ENCODE peak calls at places on chromosomes 2 and 18, in nine cellular contexts. One of them, this sample, is unnamed.

GRCh38 chr18:8705280-8705940 is at the start of gene MTCL1:
- DNase-seq in pancreas: peak
- DNase-seq in fibroblast of the aortic adventitia: peak
- DNase-seq in astrocyte of the spinal cord: peak
- DNase-seq in A549: peak
- DNase-seq in HCT116: no peak
- DNase-seq in IMR-90: no peak
- DNase-seq in activated CD8-positive, alpha-beta T cell treated with anti-CD3 and anti-CD28 coated beads for 36 hours: peak
- DNase-seq in GM06990: peak
- DNase-seq in this sample: peak

GRCh38 chr2:185668710-185669109 is 69.9 kb upstream of the FSIP2 start:
- DNase-seq in pancreas: no peak
- DNase-seq in fibroblast of the aortic adventitia: peak
- DNase-seq in astrocyte of the spinal cord: no peak
- DNase-seq in A549: no peak
- DNase-seq in HCT116: no peak
- DNase-seq in IMR-90: no peak
- DNase-seq in activated CD8-positive, alpha-beta T cell treated with anti-CD3 and anti-CD28 coated beads for 36 hours: no peak
- DNase-seq in GM06990: no peak
- DNase-seq in this sample: no peak

GRCh38 chr2:137231616-137232015 is 466.3 kb downstream of the THSD7B start:
- DNase-seq in pancreas: no peak
- DNase-seq in fibroblast of the aortic adventitia: no peak
- DNase-seq in astrocyte of the spinal cord: no peak
- DNase-seq in A549: no peak
- DNase-seq in HCT116: no peak
- DNase-seq in IMR-90: no peak
- DNase-seq in activated CD8-positive, alpha-beta T cell treated with anti-CD3 and anti-CD28 coated beads for 36 hours: no peak
- DNase-seq in GM06990: no peak
- DNase-seq in this sample: no peak

GRCh38 chr2:232219496-232219870 is 159.1 kb upstream of the ALPP start:
- DNase-seq in pancreas: no peak
- DNase-seq in fibroblast of the aortic adventitia: no peak
- DNase-seq in astrocyte of the spinal cord: no peak
- DNase-seq in A549: no peak
- DNase-seq in HCT116: no peak
- DNase-seq in IMR-90: no peak
- DNase-seq in activated CD8-positive, alpha-beta T cell treated with anti-CD3 and anti-CD28 coated beads for 36 hours: no peak
- DNase-seq in GM06990: no peak
- DNase-seq in this sample: no peak

GRCh38 chr18:65946777-65947176 is 196.0 kb downstream of the CDH7 start:
- DNase-seq in pancreas: no peak
- DNase-seq in fibroblast of the aortic adventitia: no peak
- DNase-seq in astrocyte of the spinal cord: no peak
- DNase-seq in A549: no peak
- DNase-seq in HCT116: no peak
- DNase-seq in IMR-90: no peak
- DNase-seq in activated CD8-positive, alpha-beta T cell treated with anti-CD3 and anti-CD28 coated beads for 36 hours: no peak
- DNase-seq in GM06990: no peak
- DNase-seq in this sample: no peak

GRCh38 chr18:23772327-23772920 is 83.2 kb downstream of the LAMA3 start:
- DNase-seq in pancreas: no peak
- DNase-seq in fibroblast of the aortic adventitia: no peak
- DNase-seq in astrocyte of the spinal cord: no peak
- DNase-seq in A549: no peak
- DNase-seq in HCT116: no peak
- DNase-seq in IMR-90: no peak
- DNase-seq in activated CD8-positive, alpha-beta T cell treated with anti-CD3 and anti-CD28 coated beads for 36 hours: no peak
- DNase-seq in GM06990: no peak
- DNase-seq in this sample: no peak

GRCh38 chr2:197628043-197628500 is 47.3 kb downstream of the RFTN2 start:
- DNase-seq in pancreas: no peak
- DNase-seq in fibroblast of the aortic adventitia: peak
- DNase-seq in astrocyte of the spinal cord: no peak
- DNase-seq in A549: no peak
- DNase-seq in HCT116: no peak
- DNase-seq in IMR-90: peak
- DNase-seq in activated CD8-positive, alpha-beta T cell treated with anti-CD3 and anti-CD28 coated beads for 36 hours: no peak
- DNase-seq in GM06990: peak
- DNase-seq in this sample: no peak

GRCh38 chr2:131034122-131035051 is 58.9 kb downstream of the FAM168B start:
- DNase-seq in pancreas: peak
- DNase-seq in fibroblast of the aortic adventitia: peak
- DNase-seq in astrocyte of the spinal cord: no peak
- DNase-seq in A549: no peak
- DNase-seq in HCT116: no peak
- DNase-seq in IMR-90: peak
- DNase-seq in activated CD8-positive, alpha-beta T cell treated with anti-CD3 and anti-CD28 coated beads for 36 hours: peak
- DNase-seq in GM06990: no peak
- DNase-seq in this sample: no peak

GRCh38 chr2:197201874-197202273 is 108.7 kb downstream of the ANKRD44 start:
- DNase-seq in pancreas: no peak
- DNase-seq in fibroblast of the aortic adventitia: no peak
- DNase-seq in astrocyte of the spinal cord: no peak
- DNase-seq in A549: no peak
- DNase-seq in HCT116: no peak
- DNase-seq in IMR-90: no peak
- DNase-seq in activated CD8-positive, alpha-beta T cell treated with anti-CD3 and anti-CD28 coated beads for 36 hours: no peak
- DNase-seq in GM06990: no peak
- DNase-seq in this sample: no peak

GRCh38 chr2:121801916-121802315 is 46.5 kb downstream of the TSN start:
- DNase-seq in pancreas: no peak
- DNase-seq in fibroblast of the aortic adventitia: no peak
- DNase-seq in astrocyte of the spinal cord: no peak
- DNase-seq in A549: no peak
- DNase-seq in HCT116: no peak
- DNase-seq in IMR-90: no peak
- DNase-seq in activated CD8-positive, alpha-beta T cell treated with anti-CD3 and anti-CD28 coated beads for 36 hours: no peak
- DNase-seq in GM06990: no peak
- DNase-seq in this sample: no peak

GRCh38 chr2:135212757-135213156 is 160.7 kb downstream of the RAB3GAP1 start:
- DNase-seq in pancreas: no peak
- DNase-seq in fibroblast of the aortic adventitia: peak
- DNase-seq in astrocyte of the spinal cord: peak
- DNase-seq in A549: no peak
- DNase-seq in HCT116: no peak
- DNase-seq in IMR-90: peak
- DNase-seq in activated CD8-positive, alpha-beta T cell treated with anti-CD3 and anti-CD28 coated beads for 36 hours: no peak
- DNase-seq in GM06990: no peak
- DNase-seq in this sample: no peak

GRCh38 chr2:121815216-121815615 is 59.8 kb downstream of the TSN start:
- DNase-seq in pancreas: no peak
- DNase-seq in fibroblast of the aortic adventitia: no peak
- DNase-seq in astrocyte of the spinal cord: no peak
- DNase-seq in A549: no peak
- DNase-seq in HCT116: no peak
- DNase-seq in IMR-90: no peak
- DNase-seq in activated CD8-positive, alpha-beta T cell treated with anti-CD3 and anti-CD28 coated beads for 36 hours: no peak
- DNase-seq in GM06990: no peak
- DNase-seq in this sample: no peak

GRCh38 chr18:69974365-69974764 is 26.7 kb upstream of the CD226 start:
- DNase-seq in pancreas: no peak
- DNase-seq in fibroblast of the aortic adventitia: peak
- DNase-seq in astrocyte of the spinal cord: peak
- DNase-seq in A549: no peak
- DNase-seq in HCT116: no peak
- DNase-seq in IMR-90: peak
- DNase-seq in activated CD8-positive, alpha-beta T cell treated with anti-CD3 and anti-CD28 coated beads for 36 hours: no peak
- DNase-seq in GM06990: no peak
- DNase-seq in this sample: no peak

GRCh38 chr18:9839806-9840205 is 46.0 kb upstream of the TXNDC2 start:
- DNase-seq in pancreas: no peak
- DNase-seq in fibroblast of the aortic adventitia: no peak
- DNase-seq in astrocyte of the spinal cord: no peak
- DNase-seq in A549: no peak
- DNase-seq in HCT116: no peak
- DNase-seq in IMR-90: peak
- DNase-seq in activated CD8-positive, alpha-beta T cell treated with anti-CD3 and anti-CD28 coated beads for 36 hours: no peak
- DNase-seq in GM06990: no peak
- DNase-seq in this sample: no peak

GRCh38 chr18:27585602-27586173 is 400.6 kb upstream of the CHST9 start:
- DNase-seq in pancreas: no peak
- DNase-seq in fibroblast of the aortic adventitia: no peak
- DNase-seq in astrocyte of the spinal cord: no peak
- DNase-seq in A549: no peak
- DNase-seq in HCT116: no peak
- DNase-seq in IMR-90: no peak
- DNase-seq in activated CD8-positive, alpha-beta T cell treated with anti-CD3 and anti-CD28 coated beads for 36 hours: no peak
- DNase-seq in GM06990: no peak
- DNase-seq in this sample: no peak

GRCh38 chr2:230685165-230685560 is 27.5 kb upstream of the CAB39 start:
- DNase-seq in pancreas: no peak
- DNase-seq in fibroblast of the aortic adventitia: no peak
- DNase-seq in astrocyte of the spinal cord: no peak
- DNase-seq in A549: no peak
- DNase-seq in HCT116: no peak
- DNase-seq in IMR-90: no peak
- DNase-seq in activated CD8-positive, alpha-beta T cell treated with anti-CD3 and anti-CD28 coated beads for 36 hours: no peak
- DNase-seq in GM06990: no peak
- DNase-seq in this sample: no peak

GRCh38 chr2:132670961-132671781 is 1.2 kb upstream of the LYPD1 start:
- DNase-seq in pancreas: no peak
- DNase-seq in fibroblast of the aortic adventitia: peak
- DNase-seq in astrocyte of the spinal cord: peak
- DNase-seq in A549: peak
- DNase-seq in HCT116: peak
- DNase-seq in IMR-90: peak
- DNase-seq in activated CD8-positive, alpha-beta T cell treated with anti-CD3 and anti-CD28 coated beads for 36 hours: no peak
- DNase-seq in GM06990: no peak
- DNase-seq in this sample: no peak

GRCh38 chr2:115746151-115746550 is 1303.7 kb downstream of the DPP10 start:
- DNase-seq in pancreas: no peak
- DNase-seq in fibroblast of the aortic adventitia: no peak
- DNase-seq in astrocyte of the spinal cord: no peak
- DNase-seq in A549: no peak
- DNase-seq in HCT116: no peak
- DNase-seq in IMR-90: no peak
- DNase-seq in activated CD8-positive, alpha-beta T cell treated with anti-CD3 and anti-CD28 coated beads for 36 hours: no peak
- DNase-seq in GM06990: no peak
- DNase-seq in this sample: no peak

GRCh38 chr2:241811209-241811951 is 2.4 kb downstream of the NEU4 start:
- DNase-seq in pancreas: peak
- DNase-seq in fibroblast of the aortic adventitia: no peak
- DNase-seq in astrocyte of the spinal cord: no peak
- DNase-seq in A549: no peak
- DNase-seq in HCT116: no peak
- DNase-seq in IMR-90: no peak
- DNase-seq in activated CD8-positive, alpha-beta T cell treated with anti-CD3 and anti-CD28 coated beads for 36 hours: no peak
- DNase-seq in GM06990: no peak
- DNase-seq in this sample: peak

DNA sequence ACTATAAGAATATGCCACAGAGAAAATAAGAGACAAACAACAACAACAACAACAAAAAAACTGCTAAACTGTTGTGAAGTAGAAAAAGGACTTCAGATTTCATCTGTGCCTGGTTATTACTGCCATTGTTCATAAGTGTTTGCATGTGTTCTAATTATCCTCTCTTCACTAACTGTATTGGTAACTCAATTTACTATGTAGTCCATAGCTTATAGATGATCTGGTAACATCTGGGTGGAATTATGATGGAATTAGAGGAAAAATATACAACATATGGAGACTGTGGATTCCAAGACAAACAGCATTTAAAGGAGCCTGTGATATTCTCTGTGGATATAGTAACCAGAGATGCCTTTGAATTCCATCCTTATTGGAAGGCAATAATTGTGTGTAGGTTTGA is 1891.5 kb upstream of the PIK3C3 start:
- DNase-seq in pancreas: no peak
- DNase-seq in fibroblast of the aortic adventitia: no peak
- DNase-seq in astrocyte of the spinal cord: no peak
- DNase-seq in A549: no peak
- DNase-seq in HCT116: no peak
- DNase-seq in IMR-90: no peak
- DNase-seq in activated CD8-positive, alpha-beta T cell treated with anti-CD3 and anti-CD28 coated beads for 36 hours: no peak
- DNase-seq in GM06990: no peak
- DNase-seq in this sample: no peak
- TF ChIP-seq CTCF in pancreas: no peak
- TF ChIP-seq CTCF in fibroblast of the aortic adventitia: no peak
- TF ChIP-seq CTCF in astrocyte of the spinal cord: no peak
- TF ChIP-seq CTCF in A549: no peak
- TF ChIP-seq CTCF in HCT116: no peak
- TF ChIP-seq CTCF in IMR-90: no peak
- TF ChIP-seq CTCF in activated CD8-positive, alpha-beta T cell treated with anti-CD3 and anti-CD28 coated beads for 36 hours: no peak
- TF ChIP-seq CTCF in GM06990: no peak
- TF ChIP-seq CTCF in this sample: no peak

GRCh38 chr18:35084494-35085449 is 43.6 kb downstream of the MAPRE2 start:
- DNase-seq in pancreas: no peak
- DNase-seq in fibroblast of the aortic adventitia: no peak
- DNase-seq in astrocyte of the spinal cord: no peak
- DNase-seq in A549: no peak
- DNase-seq in HCT116: no peak
- DNase-seq in IMR-90: no peak
- DNase-seq in activated CD8-positive, alpha-beta T cell treated with anti-CD3 and anti-CD28 coated beads for 36 hours: no peak
- DNase-seq in GM06990: no peak
- DNase-seq in this sample: no peak
- TF ChIP-seq CTCF in pancreas: no peak
- TF ChIP-seq CTCF in fibroblast of the aortic adventitia: no peak
- TF ChIP-seq CTCF in astrocyte of the spinal cord: no peak
- TF ChIP-seq CTCF in A549: no peak
- TF ChIP-seq CTCF in HCT116: no peak
- TF ChIP-seq CTCF in IMR-90: no peak
- TF ChIP-seq CTCF in activated CD8-positive, alpha-beta T cell treated with anti-CD3 and anti-CD28 coated beads for 36 hours: no peak
- TF ChIP-seq CTCF in GM06990: no peak
- TF ChIP-seq CTCF in this sample: no peak

GRCh38 chr2:153287109-153287801 is 191.3 kb downstream of the RPRM start:
- DNase-seq in pancreas: no peak
- DNase-seq in fibroblast of the aortic adventitia: no peak
- DNase-seq in astrocyte of the spinal cord: no peak
- DNase-seq in A549: peak
- DNase-seq in HCT116: peak
- DNase-seq in IMR-90: no peak
- DNase-seq in activated CD8-positive, alpha-beta T cell treated with anti-CD3 and anti-CD28 coated beads for 36 hours: peak
- DNase-seq in GM06990: no peak
- DNase-seq in this sample: no peak
- TF ChIP-seq CTCF in pancreas: no peak
- TF ChIP-seq CTCF in fibroblast of the aortic adventitia: no peak
- TF ChIP-seq CTCF in astrocyte of the spinal cord: peak
- TF ChIP-seq CTCF in A549: peak
- TF ChIP-seq CTCF in HCT116: peak
- TF ChIP-seq CTCF in IMR-90: no peak
- TF ChIP-seq CTCF in activated CD8-positive, alpha-beta T cell treated with anti-CD3 and anti-CD28 coated beads for 36 hours: no peak
- TF ChIP-seq CTCF in GM06990: peak
- TF ChIP-seq CTCF in this sample: peak

DNA sequence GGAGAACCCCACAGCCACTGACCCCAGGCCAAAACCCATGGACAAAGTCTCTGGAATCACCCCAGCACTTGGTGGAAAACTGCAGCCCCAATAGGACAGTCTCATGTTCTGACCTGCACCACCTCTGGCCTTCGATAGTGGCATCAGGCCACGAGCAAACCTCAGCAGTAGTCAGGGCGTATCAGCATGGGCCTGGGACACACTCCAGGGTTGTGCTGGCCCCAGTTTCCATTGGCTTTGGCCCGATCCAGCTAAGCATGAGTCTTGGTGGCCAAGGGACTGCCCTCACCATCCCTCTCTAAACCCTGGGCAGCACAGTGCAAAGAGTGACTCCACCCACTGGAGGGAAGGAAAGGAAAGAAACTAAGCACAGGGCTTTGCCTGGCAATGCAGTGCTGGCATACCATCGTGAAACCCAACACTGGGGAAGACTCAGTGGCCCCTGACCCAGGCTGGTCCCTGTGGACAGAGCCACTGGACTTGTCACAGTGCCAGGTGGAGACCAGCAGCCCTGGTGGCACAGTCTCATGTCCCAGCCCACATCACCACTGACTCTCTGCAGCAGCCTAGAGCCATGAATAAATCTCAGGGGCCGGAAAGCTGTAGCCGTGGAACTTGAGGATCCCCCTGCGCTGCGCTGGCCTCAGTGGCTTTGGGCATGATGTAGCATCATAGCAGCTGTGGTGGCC is 46.3 kb downstream of the ZNF519 start:
- DNase-seq in pancreas: no peak
- DNase-seq in fibroblast of the aortic adventitia: no peak
- DNase-seq in astrocyte of the spinal cord: no peak
- DNase-seq in A549: no peak
- DNase-seq in HCT116: no peak
- DNase-seq in IMR-90: no peak
- DNase-seq in activated CD8-positive, alpha-beta T cell treated with anti-CD3 and anti-CD28 coated beads for 36 hours: no peak
- DNase-seq in GM06990: no peak
- DNase-seq in this sample: no peak
- TF ChIP-seq CTCF in pancreas: no peak
- TF ChIP-seq CTCF in fibroblast of the aortic adventitia: no peak
- TF ChIP-seq CTCF in astrocyte of the spinal cord: no peak
- TF ChIP-seq CTCF in A549: no peak
- TF ChIP-seq CTCF in HCT116: no peak
- TF ChIP-seq CTCF in IMR-90: no peak
- TF ChIP-seq CTCF in activated CD8-positive, alpha-beta T cell treated with anti-CD3 and anti-CD28 coated beads for 36 hours: no peak
- TF ChIP-seq CTCF in GM06990: no peak
- TF ChIP-seq CTCF in this sample: no peak

This sample was measured in GM13977.